ENCODE peak calls at places on chromosome 18, in four cellular contexts. G is H1, Q is HepG2, Y is K562. A is an unnamed sample.

GRCh38 chr18:31101148-31102019 is 837 bp downstream of the DSC2 start:
- DNase-seq in G (peak), Y (peak), Q (peak), A (peak)

GRCh38 chr18:44679912-44680270 is 797 bp upstream of the SETBP1 start:
- DNase-seq in Q (no peak), Y (no peak), G (peak), A (peak)

GRCh38 chr18:49127606-49128190 is 176.9 kb upstream of the SMAD7 start:
- DNase-seq in Y (no peak), G (no peak), Q (no peak), A (no peak)

GRCh38 chr18:61236476-61237057 is 96.7 kb upstream of the CDH20 start:
- DNase-seq in G (no peak), Q (no peak), Y (no peak), A (no peak)

GRCh38 chr18:76347341-76347740 is 147.7 kb downstream of the ZNF516 start:
- DNase-seq in G (no peak), Y (no peak), Q (no peak), A (no peak)

GRCh38 chr18:5237083-5237722 is 40.1 kb upstream of the AKAIN1 start:
- DNase-seq in Y (peak), G (no peak), Q (peak), A (no peak)

GRCh38 chr18:75208055-75208835 is 694 bp downstream of the PTGR3 start:
- DNase-seq in G (peak), Q (peak), Y (peak), A (no peak)

GRCh38 chr18:27073404-27073830 is 111.7 kb downstream of the CHST9 start:
- DNase-seq in Y (no peak), G (no peak), Q (no peak), A (no peak)

DNA sequence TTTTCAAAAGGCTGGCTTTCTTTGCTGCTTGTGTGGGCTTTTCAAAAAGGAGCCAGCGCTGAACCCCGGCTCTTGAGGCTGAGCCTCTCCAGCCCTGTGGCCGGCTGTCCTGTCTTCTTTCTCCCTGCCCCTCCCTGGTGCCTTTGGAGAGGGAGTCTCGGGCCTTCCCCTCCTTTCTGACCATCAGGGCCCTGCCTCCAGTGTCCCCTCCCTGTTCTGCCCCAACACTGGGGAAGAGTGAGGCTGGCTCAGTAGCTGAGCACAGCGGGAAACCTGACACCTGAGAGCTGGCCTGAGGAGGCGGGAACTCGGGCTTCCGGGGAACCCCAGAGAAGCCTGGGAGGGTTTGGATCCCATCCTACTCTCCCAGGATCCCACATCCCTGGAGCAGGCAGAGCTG is 232.1 kb downstream of the LOXHD1 start:
- DNase-seq in G (no peak), Q (no peak), Y (no peak), A (no peak)
- TF ChIP-seq MAFK in G (no peak), Q (no peak), Y (no peak), A (no peak)

DNA sequence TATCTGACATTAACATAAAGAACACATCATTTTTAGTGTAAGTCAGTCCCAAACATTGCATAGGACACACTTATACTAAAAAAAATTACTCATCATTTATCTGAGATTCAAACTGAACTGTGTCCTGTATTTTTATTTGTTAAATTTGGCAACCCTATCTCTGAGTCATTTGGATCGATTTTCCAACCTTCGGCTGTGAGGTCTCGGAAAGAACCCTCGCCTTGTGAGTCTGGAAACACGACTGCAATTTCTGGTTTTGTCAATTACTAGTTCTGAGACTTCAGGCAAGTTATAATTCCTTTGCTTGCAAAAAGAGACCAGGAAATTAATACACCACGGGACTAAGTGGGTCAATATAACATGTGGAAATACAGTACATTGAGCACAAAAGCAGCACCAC is 14.0 kb downstream of the ATP8B1 start:
- DNase-seq in G (no peak), Y (no peak), Q (no peak), A (no peak)
- TF ChIP-seq CHD2 in G (no peak), Y (no peak), Q (no peak), A (no peak)

GRCh38 chr18:58453167-58453804 is 175.6 kb downstream of the ALPK2 start:
- DNase-seq in G (no peak), Y (no peak), Q (no peak), A (no peak)

GRCh38 chr18:58456625-58457024 is 172.3 kb downstream of the ALPK2 start:
- DNase-seq in Y (no peak), Q (no peak), G (no peak), A (no peak)

GRCh38 chr18:58453913-58454317 is 175.0 kb downstream of the ALPK2 start:
- DNase-seq in Y (no peak), G (no peak), Q (no peak), A (no peak)

GRCh38 chr18:58454406-58455061 is 174.4 kb downstream of the ALPK2 start:
- DNase-seq in Q (no peak), Y (no peak), G (no peak), A (no peak)

DNA sequence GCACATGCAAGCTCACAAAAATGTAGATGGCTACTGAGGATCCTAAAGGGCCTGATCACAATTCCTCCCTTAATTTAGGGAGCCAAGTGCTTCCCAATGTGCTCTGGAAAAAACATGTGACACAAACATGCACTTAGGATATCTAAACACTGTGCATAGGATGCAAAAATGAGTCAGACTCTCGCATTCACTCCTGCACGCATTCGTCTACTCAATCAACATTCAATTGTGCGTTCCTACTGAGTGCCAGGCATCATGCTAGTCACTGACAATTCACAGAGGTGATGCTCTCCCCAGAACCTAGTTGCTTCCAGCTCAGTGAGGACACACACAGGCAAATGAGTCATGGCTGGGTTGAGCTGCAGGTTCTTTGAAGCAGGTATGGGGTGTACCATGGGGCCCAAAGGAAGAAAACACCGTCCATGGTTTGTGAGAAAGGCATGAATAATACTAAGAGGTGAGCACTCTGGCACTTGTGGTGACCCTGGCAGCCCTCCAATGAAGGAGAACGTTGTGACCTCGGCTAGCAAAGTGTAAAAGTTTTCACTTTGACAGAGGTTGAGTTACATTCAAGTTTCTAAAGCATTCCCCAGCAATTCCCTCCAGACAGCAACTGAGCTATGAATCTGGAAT is 173.5 kb downstream of the ALPK2 start:
- DNase-seq in Q (no peak), Y (no peak), G (no peak), A (no peak)
- TF ChIP-seq MAFK in Q (no peak), Y (no peak), G (no peak), A (no peak)

GRCh38 chr18:3129053-3129864 is 90.5 kb downstream of the MYOM1 start:
- DNase-seq in Q (peak), G (peak), Y (peak), A (peak)
- TF ChIP-seq CHD2 in Q (no peak), G (peak), Y (no peak), A (no peak)

GRCh38 chr18:55414475-55414874 is 173.5 kb downstream of the TCF4 start:
- DNase-seq in Y (no peak), G (no peak), Q (no peak), A (no peak)
- TF ChIP-seq MAFK in Y (no peak), G (no peak), Q (no peak), A (no peak)

GRCh38 chr18:2168022-2168421 is 403.3 kb downstream of the METTL4 start:
- DNase-seq in Y (no peak), G (no peak), Q (no peak), A (no peak)

GRCh38 chr18:2171840-2172625 is 399.3 kb downstream of the METTL4 start:
- DNase-seq in G (no peak), Q (peak), Y (no peak), A (no peak)

GRCh38 chr18:2169656-2170055 is 401.6 kb downstream of the METTL4 start:
- DNase-seq in Y (no peak), G (no peak), Q (no peak), A (no peak)

GRCh38 chr18:2178036-2178435 is 393.3 kb downstream of the METTL4 start:
- DNase-seq in Q (no peak), Y (no peak), G (no peak), A (no peak)

DNA sequence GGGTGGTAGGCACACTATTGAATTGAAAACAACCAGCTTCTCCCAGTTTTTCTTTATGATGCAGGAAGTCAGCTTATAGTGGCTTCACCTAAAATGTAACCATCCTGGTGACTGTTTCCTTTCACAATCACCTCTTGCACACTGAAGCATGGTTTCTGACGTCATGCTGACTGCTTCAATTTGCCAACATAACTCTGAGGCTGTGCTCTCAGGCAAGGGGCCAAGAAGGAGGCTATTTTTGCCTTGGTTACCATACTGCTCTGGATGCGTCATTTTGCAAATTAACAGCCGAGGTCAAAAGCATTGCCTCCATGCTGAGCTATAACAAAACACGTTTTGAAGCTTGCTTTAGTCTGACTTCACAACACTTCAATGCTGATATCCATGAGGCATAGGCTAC is 397.8 kb downstream of the METTL4 start:
- DNase-seq in Y (no peak), G (no peak), Q (no peak), A (no peak)
- TF ChIP-seq CHD2 in Y (no peak), G (no peak), Q (no peak), A (no peak)

GRCh38 chr18:50581517-50581916 is 21.6 kb downstream of the MAPK4 start:
- DNase-seq in Y (no peak), G (no peak), Q (no peak), A (no peak)
- TF ChIP-seq MAFK in Y (no peak), G (no peak), Q (no peak), A (no peak)

GRCh38 chr18:11272516-11272915 is 123.1 kb upstream of the PIEZO2 start:
- DNase-seq in G (no peak), Y (no peak), Q (no peak), A (no peak)

GRCh38 chr18:11274144-11274762 is 124.9 kb upstream of the PIEZO2 start:
- DNase-seq in G (no peak), Y (no peak), Q (peak), A (no peak)

DNA sequence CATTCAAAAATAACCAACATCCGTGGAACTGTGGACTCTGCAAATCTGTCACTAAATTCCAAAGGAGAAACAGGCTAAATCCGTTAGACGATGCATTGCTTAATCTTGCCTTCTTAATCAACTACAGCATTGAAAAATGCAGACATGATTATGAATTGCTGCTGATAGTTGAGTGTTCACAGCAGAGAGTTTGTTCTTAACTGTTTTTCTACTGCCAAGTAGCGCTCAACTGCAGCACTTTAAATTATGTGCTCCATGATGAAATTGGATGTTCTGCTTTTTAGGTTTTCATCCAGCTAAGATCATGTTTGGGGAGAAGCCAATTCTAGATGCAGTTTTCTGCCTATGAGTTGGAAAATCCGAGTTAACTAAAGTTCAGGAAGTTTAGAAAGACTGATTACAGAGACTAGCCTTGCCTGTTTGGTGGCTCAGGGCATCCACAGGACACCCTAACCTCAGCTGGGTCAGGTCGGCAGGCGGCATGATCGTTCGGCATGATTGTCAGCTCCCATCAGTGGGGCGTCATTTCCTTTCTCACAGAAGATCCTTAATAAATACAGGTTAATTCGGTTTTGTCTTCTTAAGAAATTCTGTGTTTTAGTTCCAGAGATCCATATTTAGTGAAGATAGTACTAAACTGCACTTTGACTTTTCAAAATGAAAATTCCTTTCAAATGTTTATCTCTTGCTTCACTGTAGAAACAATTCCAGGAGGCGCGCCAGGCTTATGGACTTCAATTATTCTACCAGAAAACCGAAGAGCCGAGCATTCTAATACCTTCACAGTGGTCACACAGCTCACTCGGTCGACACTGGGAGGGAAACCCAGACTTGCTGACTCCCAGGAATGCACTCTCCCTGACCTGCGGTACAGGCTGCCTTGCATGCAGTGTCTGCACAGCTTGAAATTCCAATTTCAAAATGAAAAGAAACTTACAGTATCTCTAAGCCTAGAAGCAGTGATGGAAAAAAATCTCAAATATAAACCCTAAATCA is 119.6 kb upstream of the PIEZO2 start:
- DNase-seq in Q (no peak), Y (no peak), G (no peak), A (no peak)
- TF ChIP-seq CHD2 in Q (no peak), Y (no peak), G (no peak), A (no peak)

GRCh38 chr18:13237073-13237472 is 18.5 kb downstream of the LDLRAD4 start:
- DNase-seq in Y (no peak), Q (no peak), G (no peak), A (no peak)
- TF ChIP-seq MAFK in Y (no peak), Q (no peak), G (no peak), A (no peak)

GRCh38 chr18:34835466-34835865 is 125.4 kb downstream of the DTNA start:
- DNase-seq in Y (no peak), Q (no peak), G (no peak), A (no peak)
- TF ChIP-seq CHD2 in Y (no peak), Q (no peak), G (no peak), A (no peak)

A was measured in A549.